ENCODE peak calls at places on chromosomes 6 and 20, in seven cellular contexts. W, O, F, S, X, B and I are unnamed samples.

GRCh38 chr20:63574156-63574828 is at the start of gene HELZ2:
- DNase-seq in X (no peak), W (peak), S (peak), F (peak), O (no peak), B (peak), I (peak)

GRCh38 chr6:35581633-35582032 is 68.9 kb upstream of the TULP1 start:
- DNase-seq in O (no peak), X (no peak), S (no peak), B (no peak), W (no peak), F (no peak), I (peak)

GRCh38 chr20:38875170-38875993 is 50.8 kb upstream of the FAM83D start:
- DNase-seq in B (no peak), S (peak), W (no peak), F (peak), X (no peak), O (no peak), I (no peak)

GRCh38 chr6:39055661-39056060 is 7.1 kb downstream of the GLP1R start:
- DNase-seq in S (no peak), B (no peak), O (no peak), X (no peak), W (no peak), F (no peak), I (no peak)

GRCh38 chr20:57399587-57400261 is 8.5 kb downstream of the RBM38 start:
- DNase-seq in B (no peak), X (no peak), S (no peak), W (no peak), F (peak), O (no peak), I (no peak)

GRCh38 chr20:41234546-41234945 is 83.0 kb downstream of the ZHX3 start:
- DNase-seq in O (no peak), B (no peak), X (no peak), S (no peak), W (peak), F (no peak), I (no peak)

GRCh38 chr6:116217069-116217468 is 36.8 kb downstream of the TSPYL4 start:
- DNase-seq in X (no peak), F (no peak), B (no peak), O (peak), W (no peak), S (no peak), I (no peak)

GRCh38 chr6:44190712-44191111 is 26.0 kb upstream of the MYMX start:
- DNase-seq in F (no peak), X (no peak), S (no peak), O (no peak), W (no peak), B (no peak), I (no peak)

GRCh38 chr20:25053207-25054132 is 4.5 kb downstream of the ACSS1 start:
- DNase-seq in B (no peak), F (peak), S (no peak), X (no peak), O (no peak), W (peak), I (no peak)

GRCh38 chr20:20498081-20498861 is 130.4 kb downstream of the INSM1 start:
- DNase-seq in W (no peak), B (peak), O (no peak), S (no peak), F (no peak), X (no peak), I (no peak)

GRCh38 chr6:43953794-43954310 is 173.4 kb downstream of the MRPL14 start:
- DNase-seq in O (no peak), W (peak), X (no peak), S (peak), F (no peak), B (no peak), I (no peak)

GRCh38 chr6:170290306-170291128 is at the start of gene DLL1:
- DNase-seq in W (peak), S (peak), B (peak), X (no peak), F (peak), O (no peak), I (peak)

GRCh38 chr20:16608265-16608636 is 35.0 kb upstream of the KIF16B start:
- DNase-seq in X (no peak), S (no peak), O (no peak), W (no peak), B (no peak), F (no peak), I (no peak)

GRCh38 chr6:138162104-138162946 is 586 bp downstream of the ARFGEF3 start:
- DNase-seq in S (peak), O (no peak), X (no peak), B (no peak), W (no peak), F (peak), I (peak)

GRCh38 chr20:46317685-46318177 is 9.4 kb upstream of the CDH22 start:
- DNase-seq in S (no peak), F (no peak), B (no peak), X (no peak), O (no peak), W (no peak), I (no peak)

GRCh38 chr20:46060301-46060881 is 29.4 kb downstream of the NCOA5 start:
- DNase-seq in X (no peak), W (no peak), S (no peak), O (no peak), F (no peak), B (no peak), I (no peak)

GRCh38 chr6:19757036-19757435 is 80.1 kb upstream of the ID4 start:
- DNase-seq in X (no peak), B (no peak), F (no peak), S (no peak), W (no peak), O (no peak), I (no peak)

GRCh38 chr6:129672883-129673631 is 36.9 kb downstream of the ARHGAP18 start:
- DNase-seq in F (no peak), B (no peak), W (no peak), O (peak), X (no peak), S (no peak), I (no peak)

GRCh38 chr20:32062776-32063170 is 10.7 kb downstream of the HCK start:
- DNase-seq in B (no peak), X (no peak), S (no peak), O (no peak), F (no peak), W (peak), I (no peak)

GRCh38 chr6:155366325-155366724 is 52.0 kb upstream of the TFB1M start:
- DNase-seq in F (no peak), S (no peak), W (no peak), B (no peak), O (no peak), X (no peak), I (no peak)

GRCh38 chr6:18835976-18836375 is 448.8 kb downstream of the RNF144B start:
- DNase-seq in S (no peak), X (no peak), W (no peak), B (no peak), O (no peak), F (no peak), I (no peak)

GRCh38 chr6:35919085-35919826 is 1.6 kb downstream of the SRPK1 start:
- DNase-seq in S (no peak), B (no peak), F (no peak), X (no peak), O (no peak), W (no peak), I (no peak)

GRCh38 chr20:4151991-4152695 is 136.8 kb upstream of the RNF24 start:
- DNase-seq in X (no peak), F (no peak), S (no peak), B (no peak), W (no peak), O (no peak), I (no peak)

GRCh38 chr6:10759884-10760329 is 12.3 kb downstream of the TMEM14B start:
- DNase-seq in F (no peak), X (peak), B (no peak), W (no peak), O (peak), S (no peak), I (no peak)

GRCh38 chr6:33719326-33719987 is 8.0 kb upstream of the UQCC2 start:
- DNase-seq in B (no peak), F (no peak), S (no peak), X (no peak), W (no peak), O (no peak), I (no peak)

GRCh38 chr6:35292494-35292893 is 5.1 kb upstream of the DEF6 start:
- DNase-seq in O (no peak), X (no peak), S (no peak), B (no peak), F (no peak), W (no peak), I (no peak)

GRCh38 chr6:156840606-156841005 is 63.4 kb downstream of the ARID1B start:
- DNase-seq in F (no peak), X (no peak), S (no peak), O (no peak), B (no peak), W (no peak), I (no peak)

GRCh38 chr6:111032493-111033140 is 50.8 kb downstream of the RPF2 start:
- DNase-seq in O (no peak), S (no peak), F (no peak), X (no peak), W (no peak), B (no peak), I (no peak)

GRCh38 chr6:223763-224162 is 68.5 kb upstream of the DUSP22 start:
- DNase-seq in O (no peak), S (no peak), X (no peak), B (no peak), W (no peak), F (no peak), I (no peak)

GRCh38 chr6:50087231-50087954 is 37.7 kb upstream of the DEFB112 start:
- DNase-seq in X (peak), W (no peak), O (no peak), F (no peak), S (no peak), B (no peak), I (no peak)

GRCh38 chr6:43851204-43851855 is 81.3 kb downstream of the VEGFA start:
- DNase-seq in W (no peak), X (peak), F (no peak), O (no peak), S (no peak), B (no peak), I (no peak)

GRCh38 chr6:30156262-30156599 is 4.8 kb downstream of the TRIM10 start:
- DNase-seq in F (peak), O (no peak), W (peak), B (no peak), S (no peak), X (no peak), I (no peak)

GRCh38 chr6:154932562-154933027 is 62.5 kb upstream of the TIAM2 start:
- DNase-seq in S (no peak), B (no peak), F (no peak), O (no peak), W (no peak), X (peak), I (no peak)

GRCh38 chr20:37243076-37243936 is 18.3 kb downstream of the GHRH start:
- DNase-seq in O (no peak), B (no peak), F (no peak), X (no peak), W (no peak), S (no peak), I (no peak)
- TF ChIP-seq CTCF in O (no peak), B (peak), F (no peak), X (no peak), W (no peak), S (no peak), I (peak)

GRCh38 chr20:43984587-43984986 is 69.9 kb downstream of the TOX2 start:
- DNase-seq in X (no peak), W (no peak), S (no peak), F (peak), O (no peak), B (no peak), I (no peak)

GRCh38 chr20:43982886-43983285 is 68.2 kb downstream of the TOX2 start:
- DNase-seq in X (no peak), O (no peak), W (no peak), F (no peak), S (no peak), B (no peak), I (no peak)

GRCh38 chr20:43983904-43984361 is 69.3 kb downstream of the TOX2 start:
- DNase-seq in B (no peak), O (no peak), X (no peak), W (no peak), S (no peak), F (no peak), I (no peak)

GRCh38 chr20:43982016-43982415 is 67.4 kb downstream of the TOX2 start:
- DNase-seq in X (no peak), F (no peak), S (no peak), B (no peak), W (no peak), O (no peak), I (no peak)

GRCh38 chr20:43983359-43983758 is 68.7 kb downstream of the TOX2 start:
- DNase-seq in S (no peak), B (no peak), F (peak), W (no peak), O (no peak), X (no peak), I (no peak)
- TF ChIP-seq CTCF in S (peak), B (peak), F (no peak), W (peak), O (peak), X (peak), I (no peak)

GRCh38 chr6:101344885-101345284 is 48.6 kb upstream of the GRIK2 start:
- DNase-seq in O (no peak), S (no peak), X (no peak), B (no peak), F (no peak), W (no peak), I (no peak)
- TF ChIP-seq CTCF in O (no peak), S (no peak), X (no peak), B (no peak), F (no peak), W (no peak), I (no peak)

GRCh38 chr6:149545258-149545753 is 537 bp downstream of the PPIL4 start:
- DNase-seq in F (peak), O (no peak), B (peak), W (peak), S (peak), X (no peak), I (no peak)
- TF ChIP-seq CTCF in F (no peak), O (no peak), B (no peak), W (no peak), S (no peak), X (no peak), I (no peak)

DNA sequence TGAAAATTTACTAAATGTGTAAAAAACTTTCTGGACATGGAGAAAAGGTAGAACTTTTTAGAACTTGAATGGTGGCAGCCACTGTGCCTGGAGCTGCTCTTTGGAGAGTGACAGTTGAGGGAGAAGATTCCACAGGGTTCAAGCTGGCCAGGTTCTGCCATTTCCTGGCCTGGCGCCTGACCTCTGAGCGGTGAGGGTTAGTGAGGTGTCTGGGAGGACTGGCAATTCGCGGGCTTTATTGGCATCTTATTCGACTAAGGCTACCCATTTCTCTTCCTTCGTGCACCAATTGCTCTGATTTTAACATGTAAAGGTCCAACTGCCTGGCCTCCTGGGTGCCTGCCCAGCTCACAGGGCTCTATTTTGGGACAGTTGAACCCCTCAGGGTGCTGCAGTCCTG is 2.4 kb downstream of the SNAI1 start:
- DNase-seq in W (no peak), F (no peak), B (no peak), X (no peak), O (no peak), S (no peak), I (no peak)
- TF ChIP-seq CTCF in W (no peak), F (no peak), B (no peak), X (no peak), O (no peak), S (no peak), I (no peak)

GRCh38 chr6:53926505-53926904 is 131.7 kb downstream of the LRRC1 start:
- DNase-seq in W (no peak), B (no peak), X (no peak), O (no peak), F (no peak), S (no peak), I (no peak)
- TF ChIP-seq CTCF in W (no peak), B (no peak), X (no peak), O (no peak), F (no peak), S (no peak), I (no peak)

GRCh38 chr6:112475083-112475482 is 128.0 kb downstream of the RFPL4B start:
- DNase-seq in W (no peak), X (peak), S (no peak), O (no peak), B (no peak), F (no peak), I (no peak)
- TF ChIP-seq CTCF in W (no peak), X (no peak), S (no peak), O (no peak), B (no peak), F (no peak), I (no peak)

GRCh38 chr20:43205699-43206098 is 16.0 kb upstream of the PTPRT start:
- DNase-seq in B (no peak), O (no peak), S (no peak), F (no peak), X (no peak), W (no peak), I (no peak)
- TF ChIP-seq CTCF in B (peak), O (peak), S (no peak), F (no peak), X (no peak), W (no peak), I (no peak)

DNA sequence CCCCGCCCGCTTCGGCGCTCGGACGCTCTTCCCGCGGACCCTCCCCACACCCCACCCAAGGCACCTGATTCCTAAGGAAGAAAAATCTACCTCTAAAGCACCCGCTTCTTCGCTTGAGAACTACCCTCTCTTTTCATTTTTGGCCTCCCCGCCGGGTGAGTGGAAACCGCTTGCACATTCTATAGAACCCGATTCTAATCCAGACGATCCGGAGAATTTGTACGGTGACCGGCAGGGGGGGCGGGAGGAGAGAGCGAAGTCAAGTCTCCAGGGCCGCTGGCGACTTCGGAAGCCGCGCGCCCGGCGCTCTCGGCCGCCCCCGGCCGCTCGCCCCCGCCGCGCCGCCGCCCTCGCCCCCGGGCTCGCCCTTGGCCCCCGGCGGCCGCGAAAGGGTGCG is at the start of gene RBM24:
- DNase-seq in W (peak), F (peak), O (no peak), B (peak), X (no peak), S (peak), I (no peak)
- TF ChIP-seq CTCF in W (peak), F (no peak), O (peak), B (peak), X (peak), S (peak), I (peak)

DNA sequence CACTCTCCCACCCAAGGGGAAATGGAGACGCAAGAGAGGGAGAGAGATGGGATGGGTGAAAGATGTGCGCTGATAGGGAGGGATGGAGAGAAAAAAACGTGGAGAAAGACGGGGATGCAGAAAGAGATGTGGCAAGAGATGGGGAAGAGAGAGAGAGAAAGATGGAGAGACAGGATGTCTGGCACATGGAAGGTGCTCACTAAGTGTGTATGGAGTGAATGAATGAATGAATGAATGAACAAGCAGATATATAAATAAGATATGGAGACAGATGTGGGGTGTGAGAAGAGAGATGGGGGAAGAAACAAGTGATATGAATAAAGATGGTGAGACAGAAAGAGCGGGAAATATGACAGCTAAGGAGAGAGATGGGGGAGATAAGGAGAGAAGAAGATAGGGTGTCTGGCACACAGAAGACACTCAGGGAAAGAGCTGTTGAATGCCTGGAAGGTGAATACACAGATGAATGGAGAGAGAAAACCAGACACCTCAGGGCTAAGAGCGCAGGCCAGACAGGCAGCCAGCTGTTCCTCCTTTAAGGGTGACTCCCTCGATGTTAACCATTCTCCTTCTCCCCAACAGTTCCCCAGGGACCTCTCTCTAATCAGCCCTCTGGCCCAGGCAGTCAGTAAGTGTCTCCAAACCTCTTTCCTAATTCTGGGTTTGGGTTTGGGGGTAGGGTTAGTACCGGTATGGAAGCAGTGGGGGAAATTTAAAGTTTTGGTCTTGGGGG is 753 bp downstream of the TNF start:
- DNase-seq in B (no peak), X (no peak), F (no peak), W (no peak), S (no peak), O (no peak), I (no peak)
- TF ChIP-seq CTCF in B (no peak), X (no peak), F (no peak), W (no peak), S (no peak), O (no peak), I (no peak)